ENCODE peak calls at places on chromosome 13, in eight cellular contexts. M is BJ; U is osteocyte; A is cardiac fibroblast; D is activated gamma-delta T cell treated with Interleukin-2 at 50 U/mL for 16 hours; L is DMS153; S is CD4-positive, alpha-beta T cell; V is fibroblast of pulmonary artery. Q is an unnamed sample.

GRCh38 chr13:43284162-43284561 is 260.8 kb downstream of the DNAJC15 start:
- DNase-seq in M (no peak), U (no peak), A (peak; percentile 74), D (no peak), L (no peak), S (no peak), V (peak; percentile 58), Q (peak; percentile 76)

GRCh38 chr13:48475230-48475629 is 57.6 kb downstream of the RCBTB2 start:
- DNase-seq in M (no peak), U (no peak), A (no peak), D (no peak), L (no peak), S (no peak), V (no peak), Q (no peak)

GRCh38 chr13:109779074-109779473 is 7.3 kb downstream of the IRS2 start:
- DNase-seq in M (no peak), U (no peak), A (no peak), D (peak; percentile 48), L (peak; percentile 29), S (no peak), V (no peak), Q (no peak)

GRCh38 chr13:113864303-113864890 is 521 bp upstream of the GAS6 start:
- DNase-seq in M (no peak), U (peak; percentile 57), A (peak; percentile 18), D (no peak), L (no peak), S (no peak), V (no peak), Q (no peak)

GRCh38 chr13:25462301-25463125 is 90.7 kb downstream of the ATP8A2 start:
- DNase-seq in M (no peak), U (no peak), A (no peak), D (no peak), L (no peak), S (no peak), V (no peak), Q (no peak)

GRCh38 chr13:112761701-112762689 is 72.2 kb downstream of the ATP11A start:
- DNase-seq in M (no peak), U (no peak), A (peak; percentile 47), D (no peak), L (no peak), S (no peak), V (peak; percentile 74), Q (peak; percentile 76)

GRCh38 chr13:48232420-48233096 is 448 bp upstream of the ITM2B start:
- DNase-seq in M (no peak), U (no peak), A (peak; percentile 22), D (no peak), L (peak; percentile 35), S (no peak), V (no peak), Q (no peak)

GRCh38 chr13:105991622-105992254 is 543.7 kb downstream of the EFNB2 start:
- DNase-seq in M (no peak), U (no peak), A (peak; percentile 72), D (no peak), L (peak; percentile 63), S (no peak), V (peak; percentile 87), Q (peak; percentile 67)

GRCh38 chr13:109700176-109700575 is 86.2 kb downstream of the IRS2 start:
- DNase-seq in M (no peak), U (no peak), A (peak; percentile 67), D (no peak), L (peak; percentile 95), S (no peak), V (peak; percentile 90), Q (peak; percentile 68)

GRCh38 chr13:49641810-49642291 is 13.5 kb downstream of the ARL11 start:
- DNase-seq in M (peak; percentile 59), U (no peak), A (peak; percentile 96), D (no peak), L (no peak), S (no peak), V (peak; percentile 91), Q (peak; percentile 79)

GRCh38 chr13:49996166-49996915 is 501 bp upstream of the TRIM13 start:
- DNase-seq in M (no peak), U (peak; percentile 97), A (peak; percentile 92), D (peak; percentile 79), L (peak; percentile 79), S (peak; percentile 74), V (peak; percentile 95), Q (peak; percentile 84)

GRCh38 chr13:39779337-39780270 is 124.1 kb downstream of the COG6 start:
- DNase-seq in M (no peak), U (no peak), A (peak; percentile 77), D (peak; percentile 34), L (no peak), S (peak; percentile 52), V (peak; percentile 60), Q (peak; percentile 47)

GRCh38 chr13:51557423-51557822 is 26.8 kb upstream of the WDFY2 start:
- DNase-seq in M (no peak), U (no peak), A (no peak), D (no peak), L (no peak), S (no peak), V (no peak), Q (no peak)

GRCh38 chr13:71866173-71867091 is 572 bp downstream of the DACH1 start:
- DNase-seq in M (no peak), U (no peak), A (no peak), D (no peak), L (peak; percentile 20), S (no peak), V (no peak), Q (no peak)

GRCh38 chr13:99919132-99919531 is 52.4 kb downstream of the ZIC5 start:
- DNase-seq in M (no peak), U (no peak), A (no peak), D (no peak), L (no peak), S (no peak), V (no peak), Q (no peak)

GRCh38 chr13:107466326-107466725 is 749.0 kb downstream of the LIG4 start:
- DNase-seq in M (no peak), U (no peak), A (peak; percentile 21), D (no peak), L (no peak), S (no peak), V (peak; percentile 33), Q (peak; percentile 84)

GRCh38 chr13:36571444-36571843 is 102.4 kb upstream of the SERTM1 start:
- DNase-seq in M (no peak), U (no peak), A (peak; percentile 42), D (no peak), L (no peak), S (no peak), V (peak; percentile 13), Q (no peak)

GRCh38 chr13:67369895-67370660 is 139.9 kb upstream of the PCDH9 start:
- DNase-seq in M (peak; percentile 41), U (no peak), A (peak; percentile 98), D (no peak), L (no peak), S (no peak), V (peak; percentile 92), Q (peak; percentile 96)

GRCh38 chr13:59000770-59001169 is 1163.0 kb downstream of the DIAPH3 start:
- DNase-seq in M (no peak), U (no peak), A (no peak), D (no peak), L (no peak), S (no peak), V (no peak), Q (peak; percentile 19)

GRCh38 chr13:41568990-41569387 is 111.6 kb downstream of the RGCC start:
- DNase-seq in M (no peak), U (no peak), A (peak; percentile 61), D (no peak), L (no peak), S (no peak), V (peak; percentile 71), Q (peak; percentile 79)

GRCh38 chr13:62613819-62614218 is 1198.2 kb upstream of the PCDH20 start:
- DNase-seq in M (no peak), U (no peak), A (no peak), D (no peak), L (no peak), S (no peak), V (no peak), Q (no peak)

GRCh38 chr13:78595819-78596700 is 7.3 kb downstream of the POU4F1 start:
- DNase-seq in M (no peak), U (no peak), A (no peak), D (no peak), L (no peak), S (no peak), V (no peak), Q (no peak)

GRCh38 chr13:31053896-31054295 is 107.8 kb downstream of the HSPH1 start:
- DNase-seq in M (no peak), U (no peak), A (no peak), D (no peak), L (no peak), S (no peak), V (no peak), Q (no peak)

GRCh38 chr13:38628554-38628953 is 58.3 kb upstream of the FREM2 start:
- DNase-seq in M (no peak), U (no peak), A (peak; percentile 2), D (no peak), L (no peak), S (no peak), V (no peak), Q (no peak)

GRCh38 chr13:52749446-52749845 is 9.8 kb upstream of the CNMD start:
- DNase-seq in M (no peak), U (no peak), A (no peak), D (no peak), L (no peak), S (no peak), V (no peak), Q (no peak)

GRCh38 chr13:42484396-42484795 is 89.6 kb upstream of the TNFSF11 start:
- DNase-seq in M (no peak), U (no peak), A (no peak), D (no peak), L (no peak), S (no peak), V (peak; percentile 18), Q (peak; percentile 20)

GRCh38 chr13:27830010-27830409 is 37.7 kb downstream of the GSX1 start:
- DNase-seq in M (no peak), U (peak; percentile 88), A (peak; percentile 27), D (peak; percentile 52), L (no peak), S (peak; percentile 36), V (peak; percentile 30), Q (no peak)

GRCh38 chr13:101523732-101524131 is 71.3 kb downstream of the ITGBL1 start:
- DNase-seq in M (peak; percentile 26), U (no peak), A (peak; percentile 88), D (no peak), L (no peak), S (no peak), V (peak; percentile 39), Q (peak; percentile 78)

GRCh38 chr13:101098873-101099272 is 317.4 kb downstream of the NALCN start:
- DNase-seq in M (no peak), U (no peak), A (no peak), D (no peak), L (no peak), S (no peak), V (no peak), Q (peak; percentile 1)

GRCh38 chr13:21359855-21360254 is 99.2 kb downstream of the ZDHHC20 start:
- DNase-seq in M (no peak), U (peak; percentile 73), A (no peak), D (no peak), L (no peak), S (no peak), V (no peak), Q (no peak)

GRCh38 chr13:112447306-112447705 is 71.2 kb downstream of the SPACA7 start:
- DNase-seq in M (no peak), U (peak; percentile 60), A (no peak), D (no peak), L (no peak), S (no peak), V (no peak), Q (no peak)

GRCh38 chr13:36981156-36981743 is 17.9 kb downstream of the ALG5 start:
- DNase-seq in M (peak; percentile 36), U (no peak), A (peak; percentile 78), D (no peak), L (peak; percentile 35), S (no peak), V (peak; percentile 83), Q (peak; percentile 36)

GRCh38 chr13:36548129-36548528 is 115.8 kb downstream of the CCNA1 start:
- DNase-seq in M (no peak), U (no peak), A (no peak), D (no peak), L (peak; percentile 39), S (no peak), V (no peak), Q (no peak)

GRCh38 chr13:25151626-25152025 is 20.5 kb downstream of the AMER2 start:
- DNase-seq in M (no peak), U (no peak), A (no peak), D (no peak), L (no peak), S (no peak), V (no peak), Q (no peak)

Q was measured in astrocyte.